ENCODE peak calls at places on chromosomes 13 and 19, in eight cellular contexts. One of them, this sample, is unnamed.

GRCh38 chr13:34942732-34943674 is 933 bp downstream of the NBEA start:
- DNase-seq in activated CD8-positive, alpha-beta T cell treated with anti-CD3 and anti-CD28 coated beads, Interleukin-2, amount 10 ng/mL, durations not matched to agents 7 days and 5 days: peak
- DNase-seq in HEK293T: peak
- DNase-seq in kidney epithelial cell: no peak
- DNase-seq in dermis microvascular lymphatic vessel endothelial cell: no peak
- DNase-seq in GM03348: peak
- DNase-seq in EL: peak
- DNase-seq in endothelial cell of umbilical vein: peak
- DNase-seq in this sample: peak

GRCh38 chr13:110403721-110404120 is 96.6 kb downstream of the COL4A2 start:
- DNase-seq in activated CD8-positive, alpha-beta T cell treated with anti-CD3 and anti-CD28 coated beads, Interleukin-2, amount 10 ng/mL, durations not matched to agents 7 days and 5 days: no peak
- DNase-seq in EL: peak
- DNase-seq in endothelial cell of umbilical vein: no peak
- DNase-seq in kidney epithelial cell: no peak
- DNase-seq in GM03348: no peak
- DNase-seq in HEK293T: no peak
- DNase-seq in dermis microvascular lymphatic vessel endothelial cell: no peak
- DNase-seq in this sample: no peak

GRCh38 chr19:55310498-55310897 is 14.6 kb downstream of the TMEM150B start:
- DNase-seq in kidney epithelial cell: no peak
- DNase-seq in activated CD8-positive, alpha-beta T cell treated with anti-CD3 and anti-CD28 coated beads, Interleukin-2, amount 10 ng/mL, durations not matched to agents 7 days and 5 days: no peak
- DNase-seq in HEK293T: no peak
- DNase-seq in endothelial cell of umbilical vein: no peak
- DNase-seq in GM03348: no peak
- DNase-seq in EL: no peak
- DNase-seq in dermis microvascular lymphatic vessel endothelial cell: no peak
- DNase-seq in this sample: no peak

GRCh38 chr19:5968431-5969373 is 9.2 kb downstream of the RANBP3 start:
- DNase-seq in dermis microvascular lymphatic vessel endothelial cell: peak
- DNase-seq in activated CD8-positive, alpha-beta T cell treated with anti-CD3 and anti-CD28 coated beads, Interleukin-2, amount 10 ng/mL, durations not matched to agents 7 days and 5 days: no peak
- DNase-seq in HEK293T: no peak
- DNase-seq in EL: no peak
- DNase-seq in kidney epithelial cell: no peak
- DNase-seq in endothelial cell of umbilical vein: peak
- DNase-seq in GM03348: no peak
- DNase-seq in this sample: no peak

GRCh38 chr13:110756268-110756667 is 42.8 kb downstream of the ING1 start:
- DNase-seq in HEK293T: no peak
- DNase-seq in activated CD8-positive, alpha-beta T cell treated with anti-CD3 and anti-CD28 coated beads, Interleukin-2, amount 10 ng/mL, durations not matched to agents 7 days and 5 days: no peak
- DNase-seq in endothelial cell of umbilical vein: peak
- DNase-seq in EL: peak
- DNase-seq in dermis microvascular lymphatic vessel endothelial cell: no peak
- DNase-seq in GM03348: no peak
- DNase-seq in kidney epithelial cell: no peak
- DNase-seq in this sample: peak

GRCh38 chr13:49859568-49859967 is 67.1 kb upstream of the KPNA3 start:
- DNase-seq in activated CD8-positive, alpha-beta T cell treated with anti-CD3 and anti-CD28 coated beads, Interleukin-2, amount 10 ng/mL, durations not matched to agents 7 days and 5 days: no peak
- DNase-seq in HEK293T: no peak
- DNase-seq in endothelial cell of umbilical vein: no peak
- DNase-seq in GM03348: peak
- DNase-seq in kidney epithelial cell: peak
- DNase-seq in EL: peak
- DNase-seq in dermis microvascular lymphatic vessel endothelial cell: no peak
- DNase-seq in this sample: peak

GRCh38 chr13:113553541-113554332 is 30.8 kb upstream of the TFDP1 start:
- DNase-seq in activated CD8-positive, alpha-beta T cell treated with anti-CD3 and anti-CD28 coated beads, Interleukin-2, amount 10 ng/mL, durations not matched to agents 7 days and 5 days: no peak
- DNase-seq in kidney epithelial cell: no peak
- DNase-seq in HEK293T: no peak
- DNase-seq in dermis microvascular lymphatic vessel endothelial cell: peak
- DNase-seq in GM03348: no peak
- DNase-seq in EL: no peak
- DNase-seq in endothelial cell of umbilical vein: peak
- DNase-seq in this sample: peak

GRCh38 chr19:32895384-32895783 is 25.8 kb upstream of the SLC7A9 start:
- DNase-seq in activated CD8-positive, alpha-beta T cell treated with anti-CD3 and anti-CD28 coated beads, Interleukin-2, amount 10 ng/mL, durations not matched to agents 7 days and 5 days: no peak
- DNase-seq in GM03348: no peak
- DNase-seq in EL: no peak
- DNase-seq in dermis microvascular lymphatic vessel endothelial cell: no peak
- DNase-seq in HEK293T: no peak
- DNase-seq in endothelial cell of umbilical vein: no peak
- DNase-seq in kidney epithelial cell: no peak
- DNase-seq in this sample: no peak

GRCh38 chr19:41886761-41887710 is 4.1 kb downstream of the ARHGEF1 start:
- DNase-seq in HEK293T: no peak
- DNase-seq in dermis microvascular lymphatic vessel endothelial cell: no peak
- DNase-seq in EL: no peak
- DNase-seq in endothelial cell of umbilical vein: no peak
- DNase-seq in activated CD8-positive, alpha-beta T cell treated with anti-CD3 and anti-CD28 coated beads, Interleukin-2, amount 10 ng/mL, durations not matched to agents 7 days and 5 days: peak
- DNase-seq in kidney epithelial cell: no peak
- DNase-seq in GM03348: no peak
- DNase-seq in this sample: no peak

GRCh38 chr13:111905609-111905945 is 161.4 kb upstream of the SOX1 start:
- DNase-seq in HEK293T: no peak
- DNase-seq in EL: no peak
- DNase-seq in dermis microvascular lymphatic vessel endothelial cell: no peak
- DNase-seq in activated CD8-positive, alpha-beta T cell treated with anti-CD3 and anti-CD28 coated beads, Interleukin-2, amount 10 ng/mL, durations not matched to agents 7 days and 5 days: no peak
- DNase-seq in GM03348: no peak
- DNase-seq in kidney epithelial cell: no peak
- DNase-seq in endothelial cell of umbilical vein: no peak
- DNase-seq in this sample: no peak

GRCh38 chr13:73687087-73687486 is 447.1 kb downstream of the KLF12 start:
- DNase-seq in dermis microvascular lymphatic vessel endothelial cell: no peak
- DNase-seq in kidney epithelial cell: no peak
- DNase-seq in GM03348: no peak
- DNase-seq in HEK293T: no peak
- DNase-seq in activated CD8-positive, alpha-beta T cell treated with anti-CD3 and anti-CD28 coated beads, Interleukin-2, amount 10 ng/mL, durations not matched to agents 7 days and 5 days: no peak
- DNase-seq in EL: no peak
- DNase-seq in endothelial cell of umbilical vein: no peak
- DNase-seq in this sample: no peak

GRCh38 chr13:107585466-107585865 is 629.9 kb downstream of the LIG4 start:
- DNase-seq in EL: no peak
- DNase-seq in activated CD8-positive, alpha-beta T cell treated with anti-CD3 and anti-CD28 coated beads, Interleukin-2, amount 10 ng/mL, durations not matched to agents 7 days and 5 days: no peak
- DNase-seq in dermis microvascular lymphatic vessel endothelial cell: peak
- DNase-seq in kidney epithelial cell: no peak
- DNase-seq in endothelial cell of umbilical vein: peak
- DNase-seq in HEK293T: no peak
- DNase-seq in GM03348: no peak
- DNase-seq in this sample: no peak

GRCh38 chr13:46062190-46062589 is 9.6 kb upstream of the ZC3H13 start:
- DNase-seq in activated CD8-positive, alpha-beta T cell treated with anti-CD3 and anti-CD28 coated beads, Interleukin-2, amount 10 ng/mL, durations not matched to agents 7 days and 5 days: no peak
- DNase-seq in EL: peak
- DNase-seq in GM03348: no peak
- DNase-seq in dermis microvascular lymphatic vessel endothelial cell: no peak
- DNase-seq in kidney epithelial cell: no peak
- DNase-seq in HEK293T: no peak
- DNase-seq in endothelial cell of umbilical vein: no peak
- DNase-seq in this sample: no peak

GRCh38 chr19:2047449-2048103 is 3.5 kb downstream of the MKNK2 start:
- DNase-seq in endothelial cell of umbilical vein: peak
- DNase-seq in EL: peak
- DNase-seq in kidney epithelial cell: no peak
- DNase-seq in HEK293T: no peak
- DNase-seq in activated CD8-positive, alpha-beta T cell treated with anti-CD3 and anti-CD28 coated beads, Interleukin-2, amount 10 ng/mL, durations not matched to agents 7 days and 5 days: peak
- DNase-seq in dermis microvascular lymphatic vessel endothelial cell: peak
- DNase-seq in GM03348: no peak
- DNase-seq in this sample: no peak

GRCh38 chr13:101576452-101576851 is 124.0 kb downstream of the ITGBL1 start:
- DNase-seq in kidney epithelial cell: no peak
- DNase-seq in activated CD8-positive, alpha-beta T cell treated with anti-CD3 and anti-CD28 coated beads, Interleukin-2, amount 10 ng/mL, durations not matched to agents 7 days and 5 days: no peak
- DNase-seq in HEK293T: no peak
- DNase-seq in EL: peak
- DNase-seq in endothelial cell of umbilical vein: no peak
- DNase-seq in GM03348: no peak
- DNase-seq in dermis microvascular lymphatic vessel endothelial cell: peak
- DNase-seq in this sample: no peak

GRCh38 chr19:30604657-30605056 is 232.5 kb downstream of the ZNF536 start:
- DNase-seq in dermis microvascular lymphatic vessel endothelial cell: no peak
- DNase-seq in activated CD8-positive, alpha-beta T cell treated with anti-CD3 and anti-CD28 coated beads, Interleukin-2, amount 10 ng/mL, durations not matched to agents 7 days and 5 days: no peak
- DNase-seq in kidney epithelial cell: no peak
- DNase-seq in GM03348: no peak
- DNase-seq in endothelial cell of umbilical vein: no peak
- DNase-seq in EL: no peak
- DNase-seq in HEK293T: no peak
- DNase-seq in this sample: no peak

GRCh38 chr13:108960006-108960405 is 330.6 kb downstream of the MYO16 start:
- DNase-seq in GM03348: no peak
- DNase-seq in EL: no peak
- DNase-seq in dermis microvascular lymphatic vessel endothelial cell: no peak
- DNase-seq in activated CD8-positive, alpha-beta T cell treated with anti-CD3 and anti-CD28 coated beads, Interleukin-2, amount 10 ng/mL, durations not matched to agents 7 days and 5 days: no peak
- DNase-seq in HEK293T: no peak
- DNase-seq in endothelial cell of umbilical vein: no peak
- DNase-seq in kidney epithelial cell: no peak
- DNase-seq in this sample: no peak

GRCh38 chr19:45824041-45824471 is 8.9 kb upstream of the RSPH6A start:
- DNase-seq in kidney epithelial cell: no peak
- DNase-seq in endothelial cell of umbilical vein: peak
- DNase-seq in dermis microvascular lymphatic vessel endothelial cell: peak
- DNase-seq in HEK293T: no peak
- DNase-seq in GM03348: no peak
- DNase-seq in EL: no peak
- DNase-seq in activated CD8-positive, alpha-beta T cell treated with anti-CD3 and anti-CD28 coated beads, Interleukin-2, amount 10 ng/mL, durations not matched to agents 7 days and 5 days: no peak
- DNase-seq in this sample: no peak

GRCh38 chr19:1258707-1259205 is 10.4 kb downstream of the MIDN start:
- DNase-seq in kidney epithelial cell: no peak
- DNase-seq in EL: no peak
- DNase-seq in activated CD8-positive, alpha-beta T cell treated with anti-CD3 and anti-CD28 coated beads, Interleukin-2, amount 10 ng/mL, durations not matched to agents 7 days and 5 days: no peak
- DNase-seq in GM03348: no peak
- DNase-seq in HEK293T: no peak
- DNase-seq in dermis microvascular lymphatic vessel endothelial cell: no peak
- DNase-seq in endothelial cell of umbilical vein: no peak
- DNase-seq in this sample: no peak

GRCh38 chr19:38657633-38658222 is 10.3 kb downstream of the ACTN4 start:
- DNase-seq in kidney epithelial cell: peak
- DNase-seq in endothelial cell of umbilical vein: peak
- DNase-seq in dermis microvascular lymphatic vessel endothelial cell: no peak
- DNase-seq in activated CD8-positive, alpha-beta T cell treated with anti-CD3 and anti-CD28 coated beads, Interleukin-2, amount 10 ng/mL, durations not matched to agents 7 days and 5 days: no peak
- DNase-seq in EL: peak
- DNase-seq in GM03348: peak
- DNase-seq in HEK293T: no peak
- DNase-seq in this sample: peak

GRCh38 chr19:41325947-41326706 is 16.2 kb downstream of the CCDC97 start:
- DNase-seq in kidney epithelial cell: no peak
- DNase-seq in activated CD8-positive, alpha-beta T cell treated with anti-CD3 and anti-CD28 coated beads, Interleukin-2, amount 10 ng/mL, durations not matched to agents 7 days and 5 days: no peak
- DNase-seq in GM03348: peak
- DNase-seq in dermis microvascular lymphatic vessel endothelial cell: peak
- DNase-seq in EL: peak
- DNase-seq in endothelial cell of umbilical vein: peak
- DNase-seq in HEK293T: no peak
- DNase-seq in this sample: peak

GRCh38 chr19:3932931-3933810 is at the start of gene NMRK2:
- DNase-seq in endothelial cell of umbilical vein: no peak
- DNase-seq in GM03348: no peak
- DNase-seq in EL: no peak
- DNase-seq in activated CD8-positive, alpha-beta T cell treated with anti-CD3 and anti-CD28 coated beads, Interleukin-2, amount 10 ng/mL, durations not matched to agents 7 days and 5 days: no peak
- DNase-seq in kidney epithelial cell: no peak
- DNase-seq in HEK293T: no peak
- DNase-seq in dermis microvascular lymphatic vessel endothelial cell: no peak
- DNase-seq in this sample: no peak

GRCh38 chr19:20315543-20315942 is 148.5 kb downstream of the ZNF486 start:
- DNase-seq in activated CD8-positive, alpha-beta T cell treated with anti-CD3 and anti-CD28 coated beads, Interleukin-2, amount 10 ng/mL, durations not matched to agents 7 days and 5 days: no peak
- DNase-seq in dermis microvascular lymphatic vessel endothelial cell: no peak
- DNase-seq in EL: no peak
- DNase-seq in GM03348: no peak
- DNase-seq in kidney epithelial cell: no peak
- DNase-seq in HEK293T: no peak
- DNase-seq in endothelial cell of umbilical vein: no peak
- DNase-seq in this sample: no peak

GRCh38 chr13:46577656-46578589 is 25.0 kb downstream of the LRCH1 start:
- DNase-seq in activated CD8-positive, alpha-beta T cell treated with anti-CD3 and anti-CD28 coated beads, Interleukin-2, amount 10 ng/mL, durations not matched to agents 7 days and 5 days: no peak
- DNase-seq in GM03348: peak
- DNase-seq in EL: peak
- DNase-seq in endothelial cell of umbilical vein: no peak
- DNase-seq in dermis microvascular lymphatic vessel endothelial cell: no peak
- DNase-seq in kidney epithelial cell: no peak
- DNase-seq in HEK293T: no peak
- DNase-seq in this sample: peak

GRCh38 chr13:27551563-27551962 is 68.8 kb downstream of the LNX2 start:
- DNase-seq in dermis microvascular lymphatic vessel endothelial cell: no peak
- DNase-seq in GM03348: no peak
- DNase-seq in EL: no peak
- DNase-seq in kidney epithelial cell: no peak
- DNase-seq in endothelial cell of umbilical vein: no peak
- DNase-seq in activated CD8-positive, alpha-beta T cell treated with anti-CD3 and anti-CD28 coated beads, Interleukin-2, amount 10 ng/mL, durations not matched to agents 7 days and 5 days: no peak
- DNase-seq in HEK293T: no peak
- DNase-seq in this sample: no peak

This sample was measured in AG20443.